ENCODE peak calls at places on chromosomes 4 and X, in seven cellular contexts. X is GM12878, N is adipocyte, Q is PC-3, T is fibroblast of lung, W is H9, F is IMR-90. P is an unnamed sample.

GRCh38 chr4:125836597-125837195 is 521.9 kb downstream of the FAT4 start:
- DNase-seq in X (no peak), N (no peak), Q (peak; percentile 7), T (no peak), W (no peak), F (peak; percentile 57), P (no peak)

GRCh38 chr4:130486186-130486585 is 1390.2 kb downstream of the C4orf33 start:
- DNase-seq in X (no peak), N (peak; percentile 64), Q (peak; percentile 10), T (peak; percentile 44), W (no peak), F (peak; percentile 49), P (no peak)

GRCh38 chr4:1233641-1234277 is 15.2 kb downstream of the CTBP1 start:
- DNase-seq in X (no peak), N (peak; percentile 69), Q (no peak), T (peak; percentile 70), W (no peak), F (peak; percentile 34), P (no peak)

GRCh38 chr4:156495836-156496235 is 475.8 kb downstream of the PDGFC start:
- DNase-seq in X (no peak), N (no peak), Q (peak; percentile 20), T (no peak), W (no peak), F (no peak), P (no peak)

GRCh38 chr4:146112389-146112788 is 63.1 kb upstream of the LSM6 start:
- DNase-seq in X (no peak), N (no peak), Q (no peak), T (no peak), W (no peak), F (no peak), P (no peak)

GRCh38 chr4:8212606-8213005 is 13.5 kb downstream of the SH3TC1 start:
- DNase-seq in X (no peak), N (no peak), Q (no peak), T (no peak), W (no peak), F (no peak), P (no peak)

GRCh38 chrX:140918398-140919043 is 83.9 kb upstream of the SPANXB1 start:
- DNase-seq in X (peak; percentile 7), N (peak; percentile 69), Q (peak; percentile 70), T (peak; percentile 70), W (peak; percentile 71), F (peak; percentile 54), P (no peak)

GRCh38 chr4:142875117-142875516 is 29.0 kb upstream of the INPP4B start:
- DNase-seq in X (no peak), N (no peak), Q (no peak), T (no peak), W (peak; percentile 51), F (no peak), P (no peak)

GRCh38 chr4:80461412-80461811 is 125.9 kb downstream of the CFAP299 start:
- DNase-seq in X (no peak), N (no peak), Q (peak; percentile 67), T (no peak), W (no peak), F (no peak), P (no peak)

GRCh38 chr4:22635692-22636091 is 57.0 kb upstream of the GBA3 start:
- DNase-seq in X (no peak), N (no peak), Q (peak; percentile 5), T (no peak), W (peak; percentile 41), F (no peak), P (no peak)

GRCh38 chrX:139889760-139890159 is 43.1 kb downstream of the ATP11C start:
- DNase-seq in X (no peak), N (peak; percentile 42), Q (peak; percentile 35), T (peak; percentile 18), W (no peak), F (peak; percentile 31), P (no peak)

GRCh38 chr4:26020083-26020668 is 106.2 kb downstream of the SMIM20 start:
- DNase-seq in X (no peak), N (peak; percentile 54), Q (peak; percentile 12), T (peak; percentile 94), W (no peak), F (peak; percentile 84), P (no peak)

GRCh38 chr4:26020896-26021295 is 106.9 kb downstream of the SMIM20 start:
- DNase-seq in X (no peak), N (peak; percentile 61), Q (no peak), T (peak; percentile 44), W (no peak), F (peak; percentile 67), P (no peak)

GRCh38 chr4:26023191-26023972 is 109.4 kb downstream of the SMIM20 start:
- DNase-seq in X (no peak), N (peak; percentile 49), Q (peak; percentile 18), T (no peak), W (no peak), F (no peak), P (no peak)

GRCh38 chr4:26022346-26022891 is 108.4 kb downstream of the SMIM20 start:
- DNase-seq in X (no peak), N (peak; percentile 85), Q (peak; percentile 87), T (peak; percentile 79), W (no peak), F (peak; percentile 80), P (no peak)

DNA sequence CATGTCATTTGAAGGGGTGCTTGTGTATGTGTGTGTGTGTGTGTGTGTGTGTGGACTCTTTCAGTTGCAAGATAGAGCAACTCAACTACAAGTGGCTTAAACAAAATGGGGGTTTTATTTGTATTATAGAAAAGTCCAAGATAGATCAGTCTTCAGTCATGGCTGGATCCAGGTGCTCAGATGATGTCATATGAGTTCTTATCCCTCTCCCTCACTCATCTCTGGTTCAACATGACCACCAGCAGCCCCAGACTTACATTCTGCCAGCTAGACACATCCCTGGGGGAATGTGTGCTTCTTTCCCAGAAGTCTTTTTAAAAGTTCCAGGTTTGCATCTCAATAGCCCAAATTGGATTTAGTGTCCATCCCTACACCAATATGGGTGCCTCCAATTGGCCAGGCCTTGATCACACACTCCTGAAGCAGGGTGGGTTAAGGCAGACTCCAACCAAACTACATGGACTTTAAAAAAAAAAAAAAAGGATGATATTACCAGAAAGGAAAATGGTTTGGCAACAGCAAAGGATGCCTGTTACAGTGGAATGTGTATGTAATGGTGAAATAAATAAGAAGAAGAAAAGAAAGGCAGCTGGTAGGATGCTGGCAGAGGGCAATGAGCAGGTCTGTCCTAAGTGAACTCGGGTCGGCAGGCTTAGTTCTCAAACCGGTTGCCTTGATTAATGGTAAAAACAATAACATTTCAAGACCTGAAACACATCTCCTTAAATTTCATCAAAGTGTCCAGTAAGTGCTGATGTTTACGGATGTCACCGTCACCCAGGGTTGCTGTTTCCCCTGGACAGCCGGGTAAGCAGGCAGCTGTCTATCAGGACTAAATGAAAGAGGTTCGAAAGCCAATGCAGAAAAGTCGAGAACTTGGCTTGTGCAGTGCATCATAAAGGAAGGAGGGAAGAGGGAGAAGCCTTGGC is 107.7 kb downstream of the SMIM20 start:
- DNase-seq in X (no peak), N (peak; percentile 51), Q (no peak), T (peak; percentile 32), W (no peak), F (no peak), P (no peak)
- H3K9ac ChIP-seq in X (no peak overlapping the region), N (peak overlapping the region; percentile 64), Q (no peak overlapping the region), T (no peak overlapping the region), W (no peak overlapping the region), F (no peak overlapping the region), P (no peak overlapping the region)

GRCh38 chr4:144582105-144582850 is 63.7 kb upstream of the HHIP start:
- DNase-seq in X (no peak), N (peak; percentile 28), Q (peak; percentile 93), T (no peak), W (no peak), F (peak; percentile 45), P (no peak)
- H3K4me1 ChIP-seq in X (no peaks in the 10 kb centered on the region), N (peaks cover 38% of the 10 kb centered on the region), Q (peaks cover 64% of the 10 kb centered on the region), T (no peaks in the 10 kb centered on the region), W (no peaks in the 10 kb centered on the region), F (peaks cover 4% of the 10 kb centered on the region), P (no peaks in the 10 kb centered on the region)

DNA sequence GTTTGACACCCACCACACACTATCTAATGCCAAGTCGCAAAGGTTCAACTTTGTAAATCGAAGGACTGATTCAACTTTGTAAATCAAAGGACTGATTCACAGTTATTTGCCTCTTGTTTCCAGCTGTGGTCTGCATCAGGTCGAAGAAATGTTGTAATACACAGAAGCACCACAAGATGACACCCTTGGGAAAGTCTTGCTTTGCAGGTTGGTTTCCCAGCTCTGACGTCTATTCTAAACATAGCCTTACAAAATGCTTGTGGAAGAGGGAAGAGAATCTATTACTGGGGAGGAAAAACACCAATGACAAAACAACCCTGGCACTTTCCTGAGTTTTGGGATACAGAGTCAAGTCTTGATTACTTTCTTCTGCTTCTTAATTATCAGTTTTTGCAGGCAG is 35.3 kb downstream of the SUPT20HL1 start:
- DNase-seq in X (peak; percentile 51), N (peak; percentile 88), Q (peak; percentile 85), T (peak; percentile 77), W (peak; percentile 62), F (peak; percentile 82), P (peak; percentile 53)
- H3K9ac ChIP-seq in X (no peak overlapping the region), N (no peak overlapping the region), Q (no peak overlapping the region), T (no peak overlapping the region), W (no peak overlapping the region), F (no peak overlapping the region), P (no peak overlapping the region)

GRCh38 chr4:38601916-38602291 is 62.1 kb upstream of the KLF3 start:
- DNase-seq in X (no peak), N (no peak), Q (no peak), T (no peak), W (no peak), F (no peak), P (no peak)
- H3K4me1 ChIP-seq in X (no peaks in the 10 kb centered on the region), N (peaks cover 17% of the 10 kb centered on the region), Q (peaks cover 18% of the 10 kb centered on the region), T (no peaks in the 10 kb centered on the region), W (no peaks in the 10 kb centered on the region), F (peaks cover 19% of the 10 kb centered on the region), P (peaks cover 5% of the 10 kb centered on the region)

DNA sequence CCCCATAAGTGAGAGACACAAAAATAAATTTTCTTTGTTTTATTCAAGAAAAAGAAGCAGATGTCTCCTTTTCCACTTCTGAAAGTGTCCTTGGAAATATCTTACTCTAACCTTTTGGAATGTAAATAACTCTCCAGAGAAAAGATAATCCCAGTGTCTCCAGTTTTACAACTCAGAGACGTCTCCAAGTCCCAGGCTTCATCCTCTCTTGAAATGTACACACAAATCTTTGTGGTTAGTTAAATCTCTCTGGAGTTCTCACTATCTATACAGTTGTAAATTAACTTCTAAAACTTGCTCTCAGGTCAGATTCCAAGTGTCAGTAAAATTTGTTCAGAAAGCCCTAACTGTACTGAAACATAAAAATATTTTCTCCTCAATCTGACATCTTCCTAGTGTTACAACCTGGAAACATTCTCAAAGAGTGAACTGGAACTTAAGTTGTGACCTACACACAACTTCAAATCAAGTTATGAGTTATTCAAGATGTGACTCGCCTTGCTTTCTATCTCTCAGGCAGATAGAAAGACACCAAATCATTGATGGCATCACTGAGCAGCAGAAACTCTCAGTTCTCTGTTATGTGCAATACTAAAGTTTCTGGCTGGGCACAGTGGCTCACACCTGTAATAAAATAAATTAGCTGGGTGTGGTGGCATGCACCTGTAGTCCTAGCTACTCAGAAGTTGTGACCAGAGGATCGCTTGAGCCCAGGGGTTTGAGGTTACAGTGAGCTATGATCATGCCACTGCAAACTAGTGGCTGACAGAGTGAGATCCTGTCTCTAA is 284.2 kb downstream of the RCHY1 start:
- DNase-seq in X (peak; percentile 32), N (no peak), Q (no peak), T (no peak), W (no peak), F (peak; percentile 7), P (peak; percentile 27)
- H3K9ac ChIP-seq in X (no peak overlapping the region), N (no peak overlapping the region), Q (no peak overlapping the region), T (no peak overlapping the region), W (no peak overlapping the region), F (no peak overlapping the region), P (no peak overlapping the region)